ENCODE peak calls at places on chromosomes 3 and 15, in nine cellular contexts. W is C1 segment of cervical spinal cord; U is ELF-1; O is heart right ventricle; Q is effector memory CD8-positive, alpha-beta T cell; D is CD8-positive, alpha-beta T cell; Y is epithelial cell of esophagus; S is pancreas; C is cardiac muscle cell. V is an unnamed sample.

GRCh38 chr3:158668506-158668905 is 3.9 kb downstream of the LXN start:
- DNase-seq in Q (no peak), Y (no peak), W (no peak), O (no peak), S (no peak), C (no peak), D (no peak), U (no peak), V (no peak)

GRCh38 chr3:122533931-122534334 is 19.2 kb upstream of the KPNA1 start:
- DNase-seq in Y (peak), U (peak), D (no peak), C (no peak), Q (no peak), W (no peak), O (no peak), S (no peak), V (no peak)

GRCh38 chr15:61037031-61037430 is 192.1 kb downstream of the RORA start:
- DNase-seq in S (no peak), C (no peak), W (no peak), U (no peak), O (no peak), Q (no peak), D (no peak), Y (no peak), V (no peak)

GRCh38 chr15:29668120-29668602 is 154.1 kb downstream of the TJP1 start:
- DNase-seq in S (peak), Y (peak), W (peak), C (peak), D (no peak), U (peak), Q (no peak), O (peak), V (peak)

GRCh38 chr3:28575748-28576589 is 227.3 kb upstream of the AZI2 start:
- DNase-seq in D (no peak), O (no peak), S (peak), Y (peak), U (peak), W (no peak), C (peak), Q (no peak), V (peak)

GRCh38 chr15:50187525-50187924 is 5.5 kb downstream of the SLC27A2 start:
- DNase-seq in O (no peak), W (no peak), D (no peak), S (no peak), Y (no peak), Q (no peak), C (no peak), U (no peak), V (no peak)

GRCh38 chr3:51717446-51717845 is 10.6 kb downstream of the GRM2 start:
- DNase-seq in C (no peak), S (peak), D (no peak), W (no peak), Q (no peak), U (no peak), Y (no peak), O (no peak), V (no peak)

GRCh38 chr3:55330355-55330754 is 156.8 kb downstream of the WNT5A start:
- DNase-seq in W (no peak), Y (peak), Q (no peak), O (no peak), C (no peak), S (no peak), U (peak), D (no peak), V (no peak)

GRCh38 chr15:49877871-49878511 is 241.0 kb downstream of the ATP8B4 start:
- DNase-seq in Q (no peak), U (no peak), Y (no peak), O (no peak), C (no peak), W (no peak), D (no peak), S (no peak), V (no peak)

GRCh38 chr15:34056921-34057320 is 17.9 kb upstream of the AVEN start:
- DNase-seq in Q (no peak), U (no peak), O (no peak), C (no peak), D (no peak), Y (no peak), S (no peak), W (no peak), V (no peak)